ENCODE peak calls at places on chromosomes 13 and 19, in nine cellular contexts. U is Peyer's patch; W is heart right ventricle; Q is fibroblast of lung; O is tibial nerve; L is brain microvascular endothelial cell; N is keratinocyte; Z is CD8-positive, alpha-beta T cell; T is lower lobe of right lung. X is an unnamed sample.

GRCh38 chr19:47389150-47389556 is 30.2 kb downstream of the MEIS3 start:
- DNase-seq in O (no peak), T (peak), N (no peak), L (no peak), Q (no peak), W (no peak), Z (no peak), U (no peak), X (no peak)

GRCh38 chr13:110390572-110390971 is 83.5 kb downstream of the COL4A2 start:
- DNase-seq in W (no peak), O (no peak), Z (no peak), L (peak), T (no peak), N (no peak), U (no peak), Q (peak), X (no peak)

GRCh38 chr13:89465366-89465765 is 1794.2 kb downstream of the SLITRK5 start:
- DNase-seq in N (peak), W (no peak), Z (no peak), T (no peak), O (no peak), Q (peak), U (no peak), L (peak), X (no peak)

GRCh38 chr13:114078501-114079451 is 53.6 kb downstream of the RASA3 start:
- DNase-seq in U (peak), N (no peak), Q (peak), Z (no peak), W (no peak), L (peak), T (peak), O (peak), X (no peak)

GRCh38 chr19:49355890-49356289 is 6.3 kb downstream of the TEAD2 start:
- DNase-seq in O (no peak), N (no peak), Z (no peak), Q (no peak), U (no peak), T (peak), L (no peak), W (peak), X (no peak)

GRCh38 chr13:52195052-52195837 is 35.8 kb upstream of the NEK3 start:
- DNase-seq in L (peak), N (no peak), Q (peak), Z (peak), U (peak), O (peak), W (peak), T (peak), X (peak)

GRCh38 chr19:48123907-48124675 is 13.5 kb upstream of the PLA2G4C start:
- DNase-seq in U (no peak), Z (no peak), N (peak), T (no peak), Q (peak), W (no peak), L (peak), O (no peak), X (no peak)

GRCh38 chr19:14978377-14978776 is 1.3 kb downstream of the SLC1A6 start:
- DNase-seq in Q (no peak), W (no peak), U (no peak), L (no peak), N (no peak), T (no peak), O (no peak), Z (no peak), X (no peak)

GRCh38 chr19:27896091-27896490 is 1316.9 kb downstream of the UQCRFS1 start:
- DNase-seq in W (no peak), N (no peak), Z (no peak), U (no peak), L (no peak), T (no peak), Q (no peak), O (no peak), X (no peak)

GRCh38 chr13:75788494-75788991 is 152.4 kb downstream of the LMO7 start:
- DNase-seq in U (peak), T (no peak), L (peak), O (no peak), Z (no peak), Q (peak), W (peak), N (no peak), X (no peak)

GRCh38 chr19:30941591-30941990 is 407.6 kb downstream of the TSHZ3 start:
- DNase-seq in L (no peak), Z (no peak), O (no peak), W (no peak), N (no peak), Q (no peak), T (no peak), U (no peak), X (no peak)

GRCh38 chr19:35746556-35746955 is 1.1 kb downstream of the PSENEN start:
- DNase-seq in Z (no peak), T (no peak), N (no peak), L (no peak), U (no peak), Q (no peak), W (no peak), O (no peak), X (no peak)

GRCh38 chr19:58035863-58036262 is 2.0 kb downstream of the ZSCAN1 start:
- DNase-seq in Z (no peak), T (no peak), W (no peak), O (no peak), N (no peak), L (no peak), U (no peak), Q (no peak), X (no peak)

GRCh38 chr19:1482361-1483066 is 3.5 kb upstream of the C19orf25 start:
- DNase-seq in O (no peak), Q (no peak), Z (no peak), N (no peak), W (no peak), T (peak), U (no peak), L (no peak), X (no peak)

GRCh38 chr13:96020155-96020575 is 33.0 kb downstream of the UGGT2 start:
- DNase-seq in T (no peak), W (no peak), L (peak), O (no peak), Z (no peak), U (no peak), N (no peak), Q (peak), X (no peak)

GRCh38 chr13:40440990-40441820 is 225.2 kb downstream of the FOXO1 start:
- DNase-seq in W (peak), Q (peak), N (no peak), T (peak), L (no peak), U (peak), Z (no peak), O (peak), X (peak)

GRCh38 chr13:33543631-33544030 is 258.1 kb upstream of the STARD13 start:
- DNase-seq in O (no peak), Q (no peak), Z (no peak), U (no peak), W (no peak), N (no peak), L (no peak), T (no peak), X (no peak)

GRCh38 chr13:38223093-38223492 is 126.6 kb upstream of the UFM1 start:
- DNase-seq in Z (no peak), Q (peak), T (no peak), N (no peak), W (no peak), L (peak), U (no peak), O (no peak), X (no peak)

GRCh38 chr19:54137913-54138776 is 583 bp downstream of the CNOT3 start:
- DNase-seq in N (no peak), L (no peak), T (peak), O (no peak), W (no peak), U (no peak), Z (peak), Q (no peak), X (no peak)

GRCh38 chr19:38556521-38557174 is 61.1 kb downstream of the MAP4K1 start:
- DNase-seq in Z (no peak), U (no peak), L (no peak), Q (no peak), O (no peak), T (no peak), W (no peak), N (no peak), X (no peak)

GRCh38 chr13:50693755-50694154 is 149.7 kb downstream of the DLEU7 start:
- DNase-seq in Z (no peak), L (peak), T (no peak), W (peak), Q (peak), U (no peak), O (no peak), N (no peak), X (no peak)

DNA sequence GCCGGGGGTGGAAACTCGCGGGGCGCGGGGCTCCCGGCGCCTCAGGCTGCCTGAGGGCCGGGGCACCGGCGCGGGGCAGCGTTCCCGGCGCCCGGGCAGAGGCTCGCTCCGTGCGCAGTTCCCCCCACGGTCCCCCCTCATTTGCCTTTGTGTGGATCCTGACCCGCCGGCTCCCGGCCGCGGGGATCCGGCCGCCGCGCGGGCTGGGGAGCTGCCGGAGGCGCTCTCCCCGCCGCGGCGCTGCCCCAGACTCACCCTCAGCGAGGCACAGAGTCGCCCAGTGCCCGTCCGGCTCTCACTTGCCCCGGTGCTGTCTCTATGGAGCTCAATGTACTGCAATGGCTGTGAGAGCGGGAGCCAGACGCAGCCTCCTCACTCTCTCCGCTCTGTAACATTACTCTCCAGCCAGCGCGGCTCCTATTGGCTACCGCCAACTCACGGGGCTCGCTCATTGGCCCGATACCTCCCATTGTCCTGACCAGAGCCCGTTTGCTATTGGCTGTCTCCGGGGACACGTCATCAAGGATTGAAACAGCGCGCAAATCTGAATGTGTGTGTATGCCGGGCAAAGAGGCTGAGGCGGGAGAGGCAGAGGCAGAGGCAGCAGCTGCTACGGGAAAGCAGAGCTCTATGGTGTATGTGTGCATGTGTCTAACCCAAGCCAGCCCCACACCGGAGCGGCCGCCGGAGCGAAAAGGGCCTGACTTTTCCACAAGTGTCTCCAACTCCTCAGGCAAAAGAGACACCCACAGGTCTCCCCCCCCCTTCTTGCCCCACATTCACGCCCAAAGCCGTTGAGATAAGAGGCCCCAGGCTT is at the start of gene HMGB1:
- DNase-seq in T (peak), W (peak), L (peak), Z (peak), O (peak), U (peak), N (peak), Q (peak), X (peak)
- TF ChIP-seq CTCF in T (no peak), W (no peak), L (no peak), Z (no peak), O (peak), U (no peak), N (no peak), Q (no peak), X (no peak)

DNA sequence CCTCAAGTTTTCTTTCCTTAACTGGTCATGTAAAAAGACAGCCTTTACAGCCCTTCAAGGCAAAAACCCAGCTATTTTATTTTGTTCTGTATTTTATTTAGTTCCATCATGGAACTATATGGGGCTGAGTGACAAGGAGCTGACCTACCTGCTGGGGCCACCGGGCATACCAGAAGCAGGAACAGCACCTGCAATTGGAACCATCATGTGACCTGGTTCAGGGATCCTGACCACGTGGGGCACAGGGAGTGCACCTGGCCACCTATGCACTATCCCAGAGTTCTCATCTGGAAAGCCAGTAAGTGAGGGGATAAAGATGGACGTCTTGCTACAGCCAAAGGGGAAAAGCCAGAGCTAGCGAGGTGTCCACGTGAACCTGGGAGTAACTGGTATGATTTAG is 40.3 kb upstream of the SLC15A1 start:
- DNase-seq in L (no peak), O (no peak), U (no peak), N (no peak), Z (no peak), Q (no peak), W (no peak), T (no peak), X (no peak)
- H3K27ac ChIP-seq in L (no peak), O (no peak), U (peak), N (no peak), Z (no peak), Q (no peak), W (no peak), T (no peak), X (no peak)

GRCh38 chr13:46893221-46893620 is 3.6 kb downstream of the HTR2A start:
- DNase-seq in N (no peak), Q (no peak), W (no peak), U (no peak), L (no peak), Z (no peak), O (no peak), T (no peak), X (no peak)
- H3K4me3 ChIP-seq in N (no peak), Q (no peak), W (peak), U (no peak), L (no peak), Z (no peak), O (no peak), T (no peak), X (peak)

DNA sequence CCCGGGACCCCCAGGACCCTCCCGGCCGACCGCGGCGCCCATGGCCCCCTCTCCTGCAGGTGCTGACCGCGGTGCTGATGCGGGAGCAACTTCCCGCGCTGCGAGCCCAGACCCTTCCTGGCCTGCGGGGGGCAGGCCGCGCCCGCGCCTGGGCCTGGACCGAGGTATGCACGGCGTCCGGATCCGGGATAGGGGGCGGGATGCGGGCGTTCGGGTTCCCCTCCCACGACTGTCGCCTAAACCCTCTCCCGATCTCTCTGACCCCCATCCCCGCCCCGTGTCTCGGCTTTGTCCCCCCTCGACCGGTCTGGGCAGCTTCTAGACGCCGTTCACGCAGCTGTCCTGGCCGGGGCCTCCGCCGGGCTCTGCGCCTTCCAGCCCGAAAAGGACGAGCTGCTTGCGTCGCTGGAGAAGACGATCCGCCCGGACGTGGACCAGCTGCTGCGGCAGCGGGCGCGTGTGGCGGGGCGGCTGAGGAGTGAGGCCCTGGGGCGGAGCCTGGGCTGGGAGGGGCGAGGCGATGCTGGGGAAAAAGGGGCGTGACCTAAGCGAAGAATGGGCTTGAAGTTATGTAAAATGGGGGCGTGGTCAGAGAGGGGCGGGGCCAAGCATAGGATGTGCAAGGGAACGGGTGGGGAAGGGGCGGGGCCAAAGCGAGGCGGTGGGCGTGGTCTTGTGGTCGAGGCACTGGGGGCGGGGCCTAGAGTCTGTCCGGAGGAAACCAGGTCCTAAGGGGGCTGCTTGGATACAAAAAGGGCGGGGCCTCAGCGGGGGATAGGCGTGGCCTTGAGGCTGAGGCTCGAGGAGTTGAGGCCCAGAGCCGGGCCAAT is 15.9 kb upstream of the COLGALT1 start:
- DNase-seq in Q (peak), W (peak), Z (peak), O (peak), N (peak), T (peak), L (peak), U (peak), X (peak)
- TF ChIP-seq CTCF in Q (no peak), W (peak), Z (no peak), O (peak), N (peak), T (peak), L (peak), U (peak), X (no peak)

DNA sequence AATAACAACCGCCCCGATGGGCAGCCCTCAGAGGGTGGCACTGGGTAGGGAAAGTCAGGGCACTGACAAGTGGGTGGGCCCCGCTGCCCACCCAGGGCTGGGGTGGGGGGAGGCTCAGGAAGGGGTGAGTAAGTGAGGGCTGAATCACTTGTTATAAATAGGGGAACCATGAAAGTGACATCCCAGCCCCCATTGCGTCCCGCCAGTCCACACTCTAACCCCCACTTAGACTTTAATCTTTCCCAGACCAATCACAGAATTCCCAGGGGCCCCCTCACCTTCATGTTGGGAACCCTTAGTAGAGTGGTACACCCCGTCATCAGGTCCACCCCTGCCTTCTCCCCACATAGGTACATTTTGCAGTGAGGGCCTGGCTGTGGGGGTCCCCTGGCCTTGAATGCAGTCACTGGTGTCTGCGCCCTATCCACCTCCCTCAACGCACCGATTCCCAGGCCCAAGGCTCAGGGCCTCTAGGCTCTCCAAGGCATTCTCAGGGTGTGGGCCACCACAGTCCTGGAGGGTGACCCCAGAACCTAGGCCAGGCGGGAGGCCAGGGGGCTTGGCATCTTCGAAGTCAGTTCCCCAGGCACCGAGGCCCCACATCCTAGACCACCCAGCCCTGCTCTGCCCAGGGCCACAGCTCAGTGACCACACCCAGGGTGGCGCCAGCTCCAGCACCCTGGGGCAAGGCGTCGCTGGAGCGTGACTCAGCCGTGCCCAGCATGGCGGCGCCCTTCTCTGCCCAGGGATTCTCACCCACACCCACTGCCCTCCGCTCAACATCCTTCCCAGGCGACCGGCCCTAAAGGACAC is 36.8 kb upstream of the NANOS3 start:
- DNase-seq in U (peak), W (peak), O (no peak), T (peak), Q (peak), Z (no peak), N (no peak), L (no peak), X (no peak)
- H3K27ac ChIP-seq in U (peak), W (peak), O (peak), T (peak), Q (peak), Z (peak), N (peak), L (peak), X (peak)

X was measured in dorsolateral prefrontal cortex.